ENCODE peak calls at places on chromosome 22, in four cellular contexts. E is stimulated activated CD8-positive, alpha-beta memory T cell treated with anti-CD3 and anti-CD28 coated beads, Interleukin-15, amount 100 ng/mL, for 24 hours; V is foreskin fibroblast; T is GM19239. I is an unnamed sample.

GRCh38 chr22:23220485-23221350 is 40.4 kb downstream of the BCR start:
- DNase-seq in E (no peak), V (peak), T (peak), I (no peak)

GRCh38 chr22:29512031-29512430 is 32.0 kb downstream of the NEFH start:
- DNase-seq in E (no peak), V (no peak), T (no peak), I (no peak)

GRCh38 chr22:23070418-23071162 is at the start of gene GNAZ:
- DNase-seq in E (no peak), V (no peak), T (peak), I (no peak)

GRCh38 chr22:38204784-38205183 is 3.0 kb downstream of the MAFF start:
- DNase-seq in E (no peak), V (no peak), T (peak), I (no peak)

GRCh38 chr22:40782521-40782920 is 36.6 kb downstream of the SLC25A17 start:
- DNase-seq in E (no peak), V (no peak), T (no peak), I (no peak)

GRCh38 chr22:36358533-36359171 is 29.1 kb downstream of the MYH9 start:
- DNase-seq in E (no peak), V (no peak), T (no peak), I (no peak)

GRCh38 chr22:44515779-44516178 is 17.7 kb upstream of the RTL6 start:
- DNase-seq in E (no peak), V (no peak), T (no peak), I (no peak)

GRCh38 chr22:23270212-23270733 is 90.0 kb downstream of the BCR start:
- DNase-seq in E (no peak), V (no peak), T (no peak), I (no peak)

GRCh38 chr22:47888807-47889206 is 1126.4 kb downstream of the TBC1D22A start:
- DNase-seq in E (no peak), V (no peak), T (no peak), I (no peak)

GRCh38 chr22:22753526-22754267 is 109.3 kb downstream of the GGTLC2 start:
- DNase-seq in E (peak), V (no peak), T (peak), I (no peak)

I was measured in omental fat pad.